ENCODE peak calls at places on chromosomes 2 and 18, in seven cellular contexts. M, D, L, N, P, W and U are unnamed samples.
A peak's percentile ranks its signal among the peaks of the same experiment; 100 is the strongest.

GRCh38 chr2:98478088-98478551 is 33.5 kb downstream of the INPP4A start:
- DNase-seq in P (no peak), N (peak; percentile 2), D (no peak), M (no peak), L (no peak), W (no peak), U (no peak)

GRCh38 chr18:12308386-12309100 is 502 bp downstream of the TUBB6 start:
- DNase-seq in D (peak; percentile 94), W (no peak), N (peak; percentile 46), M (no peak), P (peak; percentile 13), L (no peak), U (peak; percentile 60)

GRCh38 chr2:6773007-6773693 is 92.6 kb downstream of the CMPK2 start:
- DNase-seq in W (peak; percentile 31), N (peak; percentile 46), P (peak; percentile 87), M (peak; percentile 49), L (peak; percentile 12), D (peak; percentile 57), U (peak; percentile 92)

GRCh38 chr2:200987137-200987536 is 23.7 kb upstream of the ORC2 start:
- DNase-seq in W (no peak), L (no peak), M (no peak), N (no peak), P (no peak), D (no peak), U (no peak)

GRCh38 chr18:3447895-3448844 is 1.8 kb upstream of the TGIF1 start:
- DNase-seq in W (peak; percentile 84), N (peak; percentile 96), L (peak; percentile 92), P (peak; percentile 76), M (peak; percentile 70), D (peak; percentile 95), U (peak; percentile 92)

GRCh38 chr2:121038831-121039230 is 246.2 kb downstream of the TFCP2L1 start:
- DNase-seq in M (no peak), P (no peak), D (no peak), W (no peak), N (no peak), L (no peak), U (no peak)

GRCh38 chr18:57737661-57738060 is 65.5 kb downstream of the ATP8B1 start:
- DNase-seq in P (no peak), M (no peak), N (peak; percentile 90), D (peak; percentile 81), W (no peak), L (peak; percentile 27), U (no peak)

GRCh38 chr2:207165121-207166038 is at the start of gene KLF7:
- DNase-seq in M (peak; percentile 48), N (no peak), P (peak; percentile 43), W (peak; percentile 70), D (peak; percentile 58), L (peak; percentile 51), U (no peak)

GRCh38 chr18:12819330-12819729 is 64.7 kb downstream of the PTPN2 start:
- DNase-seq in M (no peak), P (no peak), N (no peak), W (no peak), D (no peak), L (no peak), U (no peak)

GRCh38 chr18:57585421-57585820 is 1.1 kb downstream of the FECH start:
- DNase-seq in P (no peak), W (no peak), M (no peak), D (no peak), N (no peak), L (peak; percentile 96), U (no peak)

GRCh38 chr2:3730646-3731045 is 27.3 kb downstream of the DCDC2C start:
- DNase-seq in N (no peak), P (no peak), L (no peak), W (no peak), M (no peak), D (no peak), U (no peak)

GRCh38 chr2:41965173-41965875 is 82.5 kb upstream of the PKDCC start:
- DNase-seq in W (no peak), P (no peak), D (peak; percentile 50), L (no peak), N (no peak), M (no peak), U (no peak)

GRCh38 chr2:60337142-60337497 is 216.3 kb downstream of the BCL11A start:
- DNase-seq in W (no peak), N (no peak), M (no peak), L (no peak), D (no peak), P (no peak), U (no peak)

GRCh38 chr2:218814540-218815243 is 16.9 kb downstream of the PRKAG3 start:
- DNase-seq in L (no peak), P (no peak), W (no peak), N (no peak), D (no peak), M (no peak), U (no peak)

GRCh38 chr2:5834491-5834890 is 142.3 kb downstream of the SOX11 start:
- DNase-seq in L (no peak), W (no peak), N (no peak), M (no peak), D (no peak), P (no peak), U (no peak)

GRCh38 chr18:80108122-80108536 is 933 bp upstream of the ADNP2 start:
- DNase-seq in M (no peak), L (no peak), N (no peak), D (no peak), W (no peak), P (no peak), U (no peak)

GRCh38 chr18:79964330-79965118 is at the start of gene HSBP1L1:
- DNase-seq in D (peak; percentile 73), L (no peak), M (peak; percentile 43), P (peak; percentile 65), W (peak; percentile 63), N (peak; percentile 53), U (peak; percentile 77)

GRCh38 chr18:22560283-22560627 is 142.5 kb upstream of the CTAGE1 start:
- DNase-seq in D (no peak), L (no peak), N (no peak), W (no peak), P (no peak), M (no peak), U (no peak)

GRCh38 chr2:10932345-10933151 is 20.8 kb downstream of the KCNF1 start:
- DNase-seq in N (no peak), D (no peak), M (no peak), W (no peak), P (no peak), L (no peak), U (no peak)

GRCh38 chr2:190110131-190110530 is 47.6 kb upstream of the MSTN start:
- DNase-seq in M (no peak), D (no peak), L (peak; percentile 76), W (no peak), P (no peak), N (no peak), U (no peak)

GRCh38 chr18:25278415-25278814 is 73.6 kb downstream of the ZNF521 start:
- DNase-seq in N (no peak), D (no peak), L (no peak), P (no peak), M (no peak), W (no peak), U (no peak)

GRCh38 chr2:118847447-118848172 is at the start of gene EN1:
- DNase-seq in M (no peak), L (peak; percentile 52), W (no peak), P (no peak), D (no peak), N (no peak), U (no peak)

GRCh38 chr18:51171625-51172024 is 25.9 kb downstream of the MEX3C start:
- DNase-seq in W (no peak), M (no peak), D (no peak), P (no peak), N (no peak), L (no peak), U (no peak)

GRCh38 chr2:118246726-118247125 is 158.5 kb downstream of the INSIG2 start:
- DNase-seq in M (no peak), W (no peak), L (no peak), P (no peak), D (peak; percentile 42), N (no peak), U (no peak)

GRCh38 chr2:116094196-116094595 is 1651.8 kb downstream of the DPP10 start:
- DNase-seq in L (no peak), N (no peak), D (no peak), M (no peak), W (no peak), P (no peak), U (no peak)

GRCh38 chr2:46257476-46257875 is 39.7 kb upstream of the EPAS1 start:
- DNase-seq in M (no peak), D (no peak), W (no peak), L (no peak), P (no peak), N (no peak), U (no peak)

GRCh38 chr2:185990861-185991525 is 252.4 kb downstream of the FSIP2 start:
- DNase-seq in L (no peak), M (no peak), P (no peak), N (no peak), D (no peak), W (no peak), U (no peak)

GRCh38 chr2:134601266-134601665 is 117.5 kb downstream of the TMEM163 start:
- DNase-seq in D (no peak), W (no peak), M (no peak), N (no peak), P (no peak), L (no peak), U (peak; percentile 35)

GRCh38 chr2:136023416-136023815 is 38.0 kb upstream of the DARS1 start:
- DNase-seq in M (no peak), P (no peak), D (no peak), L (no peak), W (no peak), N (no peak), U (no peak)